ENCODE peak calls at places on chromosomes 6 and 20, in five cellular contexts. U is neural progenitor cell, O is ascending aorta, Q is spleen, S is tibial artery. G is an unnamed sample.
A peak's percentile ranks its signal among the peaks of the same experiment; 100 is the strongest.

GRCh38 chr20:32062776-32063170 is 10.7 kb downstream of the HCK start:
- DNase-seq in U (no peak), O (peak; percentile 79), Q (peak; percentile 92), S (peak; percentile 78), G (no peak)

GRCh38 chr6:104014560-104014959 is 845.2 kb downstream of the HACE1 start:
- DNase-seq in U (no peak), O (no peak), Q (no peak), S (no peak), G (no peak)

GRCh38 chr20:45059022-45059728 is 41.8 kb downstream of the KCNS1 start:
- DNase-seq in U (no peak), O (no peak), Q (no peak), S (no peak), G (no peak)

GRCh38 chr20:36462440-36463211 is 78.7 kb upstream of the MYL9 start:
- DNase-seq in U (peak; percentile 51), O (peak; percentile 95), Q (peak; percentile 87), S (peak; percentile 93), G (peak; percentile 66)

GRCh38 chr6:150406948-150407347 is 38.1 kb downstream of the IYD start:
- DNase-seq in U (no peak), O (no peak), Q (no peak), S (no peak), G (no peak)

GRCh38 chr6:152309648-152310047 is 327.5 kb downstream of the SYNE1 start:
- DNase-seq in U (no peak), O (no peak), Q (peak; percentile 88), S (no peak), G (no peak)

GRCh38 chr6:98787401-98787800 is 47.0 kb upstream of the POU3F2 start:
- DNase-seq in U (no peak), O (no peak), Q (no peak), S (no peak), G (no peak)

GRCh38 chr6:106546322-106547052 is 82.8 kb downstream of the RTN4IP1 start:
- DNase-seq in U (no peak), O (peak; percentile 73), Q (no peak), S (no peak), G (peak; percentile 61)

GRCh38 chr20:2671977-2672376 is 8.0 kb upstream of the IDH3B start:
- DNase-seq in U (peak; percentile 40), O (no peak), Q (peak; percentile 9), S (peak; percentile 24), G (no peak)

GRCh38 chr6:158068893-158069799 is 87.5 kb downstream of the SYNJ2 start:
- DNase-seq in U (no peak), O (peak; percentile 82), Q (no peak), S (peak; percentile 87), G (peak; percentile 45)

GRCh38 chr6:89411269-89412070 is 603 bp downstream of the RRAGD start:
- DNase-seq in U (peak; percentile 83), O (peak; percentile 69), Q (peak; percentile 89), S (peak; percentile 72), G (peak; percentile 49)

GRCh38 chr6:73941892-73942291 is 245.9 kb downstream of the CD109 start:
- DNase-seq in U (no peak), O (no peak), Q (no peak), S (no peak), G (no peak)

GRCh38 chr6:166618251-166618650 is 8.8 kb downstream of the RPS6KA2 start:
- DNase-seq in U (no peak), O (no peak), Q (no peak), S (peak; percentile 29), G (no peak)

GRCh38 chr6:38974389-38975133 is 74.0 kb upstream of the GLP1R start:
- DNase-seq in U (no peak), O (no peak), Q (no peak), S (no peak), G (no peak)

GRCh38 chr6:166078294-166078693 is 89.4 kb downstream of the TBXT start:
- DNase-seq in U (no peak), O (no peak), Q (no peak), S (no peak), G (no peak)

GRCh38 chr20:49693435-49694171 is 20.1 kb downstream of the B4GALT5 start:
- DNase-seq in U (no peak), O (no peak), Q (no peak), S (no peak), G (no peak)

GRCh38 chr20:25033250-25033940 is 24.5 kb downstream of the ACSS1 start:
- DNase-seq in U (no peak), O (no peak), Q (peak; percentile 8), S (no peak), G (no peak)

GRCh38 chr6:41957117-41957516 is 15.5 kb upstream of the CCND3 start:
- DNase-seq in U (no peak), O (no peak), Q (no peak), S (no peak), G (no peak)

GRCh38 chr20:35207950-35208611 is 18.4 kb upstream of the MMP24 start:
- DNase-seq in U (peak; percentile 85), O (peak; percentile 89), Q (peak; percentile 85), S (peak; percentile 80), G (peak; percentile 91)

GRCh38 chr6:158072083-158072721 is 90.5 kb downstream of the SYNJ2 start:
- DNase-seq in U (peak; percentile 76), O (peak; percentile 88), Q (peak; percentile 90), S (peak; percentile 86), G (peak; percentile 88)

GRCh38 chr6:35534396-35535170 is 21.9 kb upstream of the TULP1 start:
- DNase-seq in U (peak; percentile 83), O (no peak), Q (no peak), S (no peak), G (no peak)

GRCh38 chr20:22770240-22770800 is 185.9 kb upstream of the FOXA2 start:
- DNase-seq in U (no peak), O (no peak), Q (no peak), S (no peak), G (no peak)

GRCh38 chr6:102928109-102928508 is 1534.6 kb downstream of the GRIK2 start:
- DNase-seq in U (no peak), O (no peak), Q (peak; percentile 42), S (no peak), G (no peak)

GRCh38 chr20:20327756-20328155 is 40.1 kb upstream of the INSM1 start:
- DNase-seq in U (no peak), O (no peak), Q (no peak), S (no peak), G (no peak)

GRCh38 chr20:2804041-2804828 is 3.8 kb upstream of the CPXM1 start:
- DNase-seq in U (no peak), O (peak; percentile 7), Q (no peak), S (no peak), G (no peak)

GRCh38 chr6:76770166-76770565 is 693.1 kb downstream of the HTR1B start:
- DNase-seq in U (no peak), O (no peak), Q (no peak), S (no peak), G (no peak)

GRCh38 chr6:401239-401993 is 9.9 kb downstream of the IRF4 start:
- DNase-seq in U (no peak), O (no peak), Q (no peak), S (no peak), G (no peak)

GRCh38 chr6:401994-402640 is 10.6 kb downstream of the IRF4 start:
- DNase-seq in U (no peak), O (no peak), Q (no peak), S (no peak), G (no peak)

GRCh38 chr6:402901-403658 is 11.5 kb downstream of the IRF4 start:
- DNase-seq in U (no peak), O (no peak), Q (no peak), S (no peak), G (no peak)

GRCh38 chr6:404685-405423 is 13.3 kb downstream of the IRF4 start:
- DNase-seq in U (no peak), O (no peak), Q (no peak), S (no peak), G (no peak)

DNA sequence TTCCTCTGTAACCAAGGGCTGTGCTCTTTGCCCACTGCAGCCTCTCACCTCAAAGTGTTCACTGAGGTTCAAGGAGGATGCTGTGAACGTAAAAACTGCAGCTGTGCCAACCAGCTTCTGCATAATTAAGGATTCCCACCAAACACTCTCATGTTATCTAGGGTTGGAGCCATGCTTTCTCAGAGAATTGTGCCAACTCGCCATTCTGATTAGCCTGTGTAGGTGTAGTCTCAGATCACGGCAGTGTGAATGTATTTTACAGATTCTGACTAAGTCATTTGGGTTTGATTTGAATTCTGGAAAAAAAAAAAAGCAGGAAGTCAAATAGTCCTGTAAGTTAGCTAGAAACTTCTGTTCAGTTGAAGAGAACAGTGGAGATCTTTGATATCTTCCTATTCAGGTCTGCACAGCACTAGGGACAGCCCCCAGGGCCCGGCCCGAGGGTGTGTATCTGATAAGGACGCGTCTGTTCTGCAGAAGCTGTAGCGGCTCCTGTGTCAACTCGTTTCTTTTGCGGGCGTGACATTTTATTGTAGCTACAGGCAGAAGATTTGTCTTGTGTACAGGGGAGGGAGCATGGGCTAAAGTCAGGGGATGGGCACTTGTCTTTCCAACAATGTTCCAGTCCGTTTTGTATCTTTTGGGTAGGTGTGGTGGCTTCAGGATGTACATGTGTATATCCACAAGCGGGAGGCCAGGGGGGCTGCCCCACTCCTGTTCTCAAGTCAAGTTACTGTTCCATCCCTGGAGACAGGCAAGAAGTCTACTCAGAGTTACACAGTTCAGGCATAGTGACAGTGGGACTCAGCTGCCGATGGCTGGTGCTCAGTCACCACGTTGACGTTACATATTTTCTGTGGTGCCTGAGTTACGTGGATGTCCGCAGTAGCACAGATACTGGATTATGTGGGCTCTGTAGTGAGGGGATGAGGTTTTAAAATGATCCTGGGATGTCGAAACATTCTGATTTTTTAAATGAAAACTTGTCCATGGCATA is 12.4 kb downstream of the IRF4 start:
- DNase-seq in U (no peak), O (no peak), Q (peak; percentile 75), S (no peak), G (no peak)
- H3K4me1 ChIP-seq in U (no peaks in the 10 kb centered on the region), O (no peaks in the 10 kb centered on the region), Q (no peaks in the 10 kb centered on the region), S (no peaks in the 10 kb centered on the region), G (no peaks in the 10 kb centered on the region)

GRCh38 chr6:168343239-168344167 is 23.9 kb upstream of the DACT2 start:
- DNase-seq in U (no peak), O (no peak), Q (no peak), S (no peak), G (no peak)

GRCh38 chr6:168340819-168341218 is 21.2 kb upstream of the DACT2 start:
- DNase-seq in U (no peak), O (no peak), Q (no peak), S (no peak), G (no peak)

GRCh38 chr6:168344338-168344737 is 24.8 kb upstream of the DACT2 start:
- DNase-seq in U (no peak), O (no peak), Q (no peak), S (no peak), G (no peak)

GRCh38 chr6:168341280-168341679 is 21.7 kb upstream of the DACT2 start:
- DNase-seq in U (no peak), O (no peak), Q (no peak), S (no peak), G (no peak)

GRCh38 chr6:168342626-168343025 is 23.0 kb upstream of the DACT2 start:
- DNase-seq in U (no peak), O (no peak), Q (no peak), S (no peak), G (no peak)
- H3K36me3 ChIP-seq in U (no peaks in the 10 kb centered on the region), O (no peaks in the 10 kb centered on the region), Q (no peaks in the 10 kb centered on the region), S (no peaks in the 10 kb centered on the region), G (no peaks in the 10 kb centered on the region)

DNA sequence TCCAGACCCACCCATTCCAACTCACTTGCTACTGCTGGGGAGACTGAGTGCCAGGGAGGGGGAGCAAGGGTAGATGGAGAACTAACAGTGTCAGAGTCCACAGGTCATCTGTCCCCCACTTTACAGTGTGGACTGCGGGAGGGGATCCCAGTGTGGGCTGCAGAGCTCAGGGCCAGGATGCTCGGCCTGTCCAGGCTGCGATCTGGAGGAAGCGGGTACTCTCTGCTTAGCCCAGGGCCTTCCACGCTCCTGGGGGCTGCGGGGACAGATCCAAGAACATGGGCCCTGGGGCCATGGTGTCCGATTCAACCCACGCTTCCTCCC is 14.1 kb upstream of the GATA5 start:
- DNase-seq in U (no peak), O (no peak), Q (no peak), S (no peak), G (no peak)
- H3K4me1 ChIP-seq in U (peaks cover 22% of the 10 kb centered on the region), O (no peaks in the 10 kb centered on the region), Q (no peaks in the 10 kb centered on the region), S (no peaks in the 10 kb centered on the region), G (no peaks in the 10 kb centered on the region)

GRCh38 chr20:50892394-50892793 is 38.8 kb downstream of the ADNP start:
- DNase-seq in U (no peak), O (no peak), Q (peak; percentile 14), S (no peak), G (no peak)
- H3K36me3 ChIP-seq in U (peaks cover 33% of the 10 kb centered on the region), O (peaks cover 78% of the 10 kb centered on the region), Q (no peaks in the 10 kb centered on the region), S (peaks cover 61% of the 10 kb centered on the region), G (peaks cover 81% of the 10 kb centered on the region)

G was measured in adipocyte.